ENCODE peak calls at places on chromosomes 11 and 22, in four cellular contexts. Q is retinal pigment epithelial cell; F is fibroblast of lung; D is CD4-positive, alpha-beta T cell. E is an unnamed sample.

GRCh38 chr22:26891431-26891830 is 234.0 kb downstream of the MIAT start:
- DNase-seq in Q (no peak), D (no peak), F (no peak), E (no peak)

GRCh38 chr11:35281169-35281591 is 138.2 kb downstream of the SLC1A2 start:
- DNase-seq in F (no peak), D (no peak), Q (peak), E (no peak)

GRCh38 chr11:12802418-12803085 is 128.3 kb downstream of the TEAD1 start:
- DNase-seq in F (peak), D (no peak), Q (peak), E (no peak)

GRCh38 chr11:69417211-69418085 is 64.0 kb upstream of the LINC01488 start:
- DNase-seq in Q (no peak), D (no peak), F (no peak), E (no peak)

GRCh38 chr11:102798012-102798746 is at the start of gene MMP1:
- DNase-seq in Q (no peak), F (peak), D (no peak), E (no peak)

GRCh38 chr11:35893796-35894475 is 49.9 kb upstream of the LDLRAD3 start:
- DNase-seq in Q (no peak), D (no peak), F (peak), E (no peak)

GRCh38 chr11:70074701-70075100 is 3.4 kb upstream of the ANO1 start:
- DNase-seq in F (no peak), Q (no peak), D (no peak), E (no peak)

GRCh38 chr11:130397780-130398179 is 30.6 kb downstream of the ADAMTS8 start:
- DNase-seq in D (no peak), Q (no peak), F (no peak), E (no peak)

GRCh38 chr11:636511-637332 is at the start of gene DRD4:
- DNase-seq in F (no peak), Q (no peak), D (no peak), E (no peak)

GRCh38 chr11:92759571-92760214 is 209.8 kb upstream of the MTNR1B start:
- DNase-seq in Q (no peak), F (no peak), D (no peak), E (no peak)

GRCh38 chr22:23532756-23533155 is 47.3 kb downstream of the IGLL1 start:
- DNase-seq in F (no peak), D (no peak), Q (no peak), E (peak)

GRCh38 chr11:66224226-66224850 is 44.1 kb upstream of the RAB1B start:
- DNase-seq in D (no peak), F (no peak), Q (no peak), E (no peak)

GRCh38 chr11:75565221-75565814 is 3.3 kb downstream of the SERPINH1 start:
- DNase-seq in Q (no peak), D (no peak), F (peak), E (no peak)

GRCh38 chr11:6736495-6737121 is 35.2 kb downstream of the OR2AG2 start:
- DNase-seq in D (no peak), Q (no peak), F (no peak), E (no peak)

GRCh38 chr11:75326439-75326810 is 25.0 kb downstream of the ARRB1 start:
- DNase-seq in Q (no peak), D (no peak), F (no peak), E (no peak)

GRCh38 chr11:2748061-2748813 is 48.4 kb upstream of the KCNQ1OT1 start:
- DNase-seq in Q (no peak), F (no peak), D (no peak), E (no peak)

GRCh38 chr11:32892355-32893090 is at the start of gene QSER1:
- DNase-seq in D (peak), Q (no peak), F (peak), E (peak)

GRCh38 chr11:122123258-122123929 is 7.4 kb upstream of the BLID start:
- DNase-seq in D (no peak), Q (no peak), F (peak), E (no peak)

GRCh38 chr11:81705283-81705682 is 1028.4 kb downstream of the FAM181B start:
- DNase-seq in F (no peak), D (no peak), Q (no peak), E (no peak)

GRCh38 chr11:81707881-81708280 is 1025.8 kb downstream of the FAM181B start:
- DNase-seq in F (no peak), Q (no peak), D (no peak), E (no peak)
- TF ChIP-seq CTCF in F (no peak), Q (peak), D (no peak), E (no peak)

GRCh38 chr11:120547301-120547700 is 35.8 kb downstream of the GRIK4 start:
- DNase-seq in Q (peak), D (no peak), F (peak), E (no peak)

GRCh38 chr11:120549346-120549745 is 37.8 kb downstream of the GRIK4 start:
- DNase-seq in Q (no peak), F (no peak), D (no peak), E (no peak)

GRCh38 chr11:120548682-120549209 is 37.2 kb downstream of the GRIK4 start:
- DNase-seq in F (no peak), D (no peak), Q (no peak), E (no peak)

GRCh38 chr11:120546312-120547205 is 35.0 kb downstream of the GRIK4 start:
- DNase-seq in F (peak), D (no peak), Q (peak), E (no peak)

DNA sequence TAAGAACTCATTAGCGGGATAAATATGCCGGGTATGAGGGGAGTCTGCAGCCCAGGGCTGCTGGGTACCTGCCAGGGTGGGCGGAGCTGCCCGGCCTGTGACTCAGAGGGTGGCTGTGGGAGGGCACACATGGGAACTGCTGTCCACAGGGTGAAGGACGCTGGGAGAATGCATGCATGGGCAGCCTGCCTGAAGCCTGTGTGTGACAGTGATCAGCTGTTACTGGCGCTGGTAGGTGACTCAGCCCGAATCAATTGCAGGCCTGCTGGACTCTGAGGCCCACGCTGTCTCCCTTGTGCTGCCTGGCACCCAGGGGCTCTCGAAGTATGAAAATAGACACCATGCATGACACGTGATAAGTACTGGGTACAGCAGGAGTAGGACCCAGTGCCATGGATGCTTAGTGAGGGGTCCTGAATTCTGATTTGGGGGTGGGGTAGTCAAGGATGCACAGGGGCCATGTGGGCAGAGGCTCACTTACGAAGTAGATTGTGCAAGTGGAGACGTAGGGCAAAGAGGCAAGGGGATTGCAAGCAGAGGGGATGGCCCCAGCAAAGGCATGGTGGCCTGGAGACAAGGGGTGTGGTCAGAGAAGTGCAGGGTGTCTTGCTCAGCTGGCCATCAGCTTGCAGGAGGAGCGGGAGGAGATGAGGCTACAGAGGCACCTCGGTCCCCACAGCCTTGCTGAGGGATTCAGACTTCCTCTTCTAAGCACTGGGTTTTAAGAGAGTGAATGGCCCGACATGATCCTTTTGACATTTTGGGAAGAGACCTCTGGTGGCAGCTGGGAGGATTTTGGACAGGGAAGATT is 36.5 kb downstream of the GRIK4 start:
- DNase-seq in Q (peak), F (peak), D (no peak), E (no peak)
- TF ChIP-seq CTCF in Q (no peak), F (no peak), D (no peak), E (peak)

DNA sequence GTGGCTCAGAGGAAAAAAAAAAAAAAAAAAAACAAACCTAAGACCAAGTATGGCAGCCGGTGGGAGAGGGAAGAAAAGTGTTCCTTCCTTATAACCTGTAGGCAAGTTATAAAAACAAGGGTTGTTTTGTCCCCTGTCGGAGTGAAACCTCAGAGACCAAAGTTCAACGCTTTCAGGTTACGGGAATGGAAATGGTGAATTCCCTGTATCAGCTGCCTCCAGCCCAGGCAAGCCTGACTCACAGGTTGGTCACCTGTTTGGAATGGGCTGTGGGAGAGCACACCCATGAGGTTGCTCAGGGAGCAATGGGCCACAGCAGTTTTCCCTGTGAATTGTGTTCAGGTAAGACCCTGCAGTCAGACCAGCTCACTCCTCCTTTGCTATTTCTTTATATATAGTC is 138.9 kb downstream of the ETS1 start:
- DNase-seq in D (no peak), F (no peak), Q (peak), E (no peak)
- TF ChIP-seq CTCF in D (no peak), F (no peak), Q (peak), E (no peak)

DNA sequence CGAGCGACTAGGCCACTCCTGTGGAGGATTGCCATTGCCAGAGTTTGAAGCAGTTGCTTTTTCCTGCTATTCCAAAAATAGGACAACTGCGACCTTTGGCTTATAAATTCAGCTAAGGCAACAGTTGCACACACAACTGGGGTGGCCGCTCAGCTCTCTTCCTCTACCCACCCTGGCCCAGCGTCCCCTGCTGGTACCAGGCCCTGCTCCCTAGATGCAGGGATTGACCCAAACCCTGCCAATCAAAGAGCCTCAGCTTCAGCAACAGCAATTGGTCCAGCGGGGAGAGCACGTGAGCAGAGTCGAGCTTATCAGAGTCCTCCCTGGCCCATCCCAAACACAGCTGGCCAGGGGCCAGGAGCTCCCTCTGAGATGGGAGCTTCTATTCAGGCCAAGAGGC is 22.0 kb upstream of the CABP2 start:
- DNase-seq in D (no peak), F (no peak), Q (no peak), E (no peak)
- TF ChIP-seq CTCF in D (no peak), F (no peak), Q (no peak), E (peak)

DNA sequence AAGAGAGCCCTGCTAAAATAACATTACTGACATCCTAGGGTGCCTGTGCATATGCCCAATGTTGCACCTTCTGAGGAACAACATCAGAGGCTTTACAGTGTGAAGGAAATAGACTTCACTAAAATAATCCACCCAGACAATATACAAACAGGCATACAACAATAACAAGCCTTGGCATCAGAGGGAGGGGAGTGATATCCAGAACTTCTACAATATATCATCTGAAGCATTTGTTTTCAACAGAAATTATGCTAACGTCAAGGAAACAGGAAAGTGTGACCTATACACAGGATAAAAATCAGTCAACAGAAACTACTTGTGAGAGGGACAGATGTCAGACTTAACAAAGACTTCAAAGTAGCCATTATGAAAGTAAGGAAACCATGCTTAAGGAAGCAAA is 81.3 kb downstream of the CTNND1 start:
- DNase-seq in Q (no peak), F (no peak), D (no peak), E (no peak)
- TF ChIP-seq CTCF in Q (no peak), F (no peak), D (no peak), E (no peak)

GRCh38 chr22:36415415-36416168 is 27.8 kb upstream of the MYH9 start:
- DNase-seq in F (no peak), D (no peak), Q (no peak), E (no peak)

GRCh38 chr22:36417281-36417686 is 29.5 kb upstream of the MYH9 start:
- DNase-seq in D (no peak), F (peak), Q (no peak), E (no peak)

GRCh38 chr22:36419912-36420882 is 32.4 kb upstream of the MYH9 start:
- DNase-seq in D (no peak), Q (no peak), F (no peak), E (no peak)

GRCh38 chr22:36422287-36423014 is 34.7 kb upstream of the MYH9 start:
- DNase-seq in D (no peak), Q (no peak), F (no peak), E (no peak)

DNA sequence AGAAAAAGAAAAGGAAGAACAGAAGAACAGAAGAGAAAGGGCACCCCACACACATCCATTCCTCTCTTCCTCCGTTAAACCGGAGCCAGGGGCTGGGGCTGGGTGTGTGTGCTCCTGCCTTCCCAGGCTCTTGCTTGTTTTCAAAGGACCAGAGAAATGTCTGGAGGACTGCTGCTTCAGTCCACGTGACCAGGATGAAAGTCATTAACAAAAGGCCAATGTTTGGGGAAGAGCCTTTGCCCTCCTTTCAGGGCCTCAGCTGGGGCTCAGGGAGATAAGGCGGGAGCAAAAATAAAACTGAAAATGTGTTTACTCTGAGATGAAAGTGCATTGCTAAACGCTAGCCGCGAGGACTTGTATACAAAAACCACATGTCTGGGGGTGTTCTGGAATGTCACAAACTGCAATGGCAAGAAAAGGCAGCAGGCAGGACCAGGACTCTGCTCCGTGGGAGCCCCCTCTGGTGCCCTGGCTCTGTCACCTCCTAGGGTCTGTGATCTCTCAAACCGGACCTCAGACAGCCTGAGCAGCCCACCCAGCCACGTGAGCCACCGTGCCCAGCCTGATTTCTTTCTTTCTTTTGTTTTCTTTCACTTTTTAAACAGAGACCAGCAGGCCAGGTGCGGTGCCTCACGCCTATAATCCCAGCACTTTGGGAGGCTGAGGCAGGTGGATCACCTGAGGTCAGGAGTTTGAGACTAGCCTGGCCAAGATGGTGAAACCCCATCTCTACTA is 31.6 kb upstream of the MYH9 start:
- DNase-seq in D (no peak), F (peak), Q (no peak), E (no peak)
- TF ChIP-seq CTCF in D (no peak), F (no peak), Q (no peak), E (no peak)

DNA sequence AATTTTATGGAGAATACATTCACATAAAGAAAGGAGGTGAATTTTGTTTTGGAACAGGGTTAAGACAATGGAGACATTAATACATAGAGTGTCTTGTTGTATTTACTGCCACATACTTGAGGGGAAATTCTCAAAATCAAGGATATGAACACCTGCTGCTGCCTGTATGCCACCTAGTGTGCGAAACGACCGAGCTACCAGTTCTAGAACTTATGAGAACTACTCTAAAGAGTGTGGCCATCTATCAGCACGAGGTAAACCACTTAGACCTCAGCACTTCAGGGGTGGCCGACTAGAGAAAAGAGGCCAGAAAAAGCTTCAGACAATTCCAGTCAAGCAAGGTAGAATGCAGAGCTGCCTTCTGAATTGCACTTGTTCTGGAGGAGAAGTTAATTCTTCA is 1.5 kb upstream of the AGBL2 start:
- DNase-seq in F (no peak), D (no peak), Q (no peak), E (no peak)
- TF ChIP-seq CTCF in F (no peak), D (no peak), Q (no peak), E (no peak)

DNA sequence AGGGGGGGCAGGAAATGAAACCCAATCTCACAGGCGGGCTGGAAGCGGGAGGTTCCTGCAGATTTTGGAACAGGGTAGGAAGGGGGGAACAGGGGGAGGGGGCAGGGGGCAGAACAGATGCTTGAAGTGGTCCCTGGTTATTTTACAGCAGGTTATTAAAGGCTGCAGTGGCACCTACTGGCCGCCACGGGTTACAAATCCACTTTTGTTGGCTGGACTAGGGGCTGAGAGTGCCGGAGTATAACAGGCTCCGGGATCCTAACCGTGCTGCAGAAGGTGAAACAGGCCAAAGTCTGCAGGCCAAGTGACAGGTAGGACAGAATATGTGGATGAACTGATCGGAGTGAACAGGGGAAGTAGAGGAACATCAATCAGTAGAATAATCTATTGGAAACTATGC is 2.5 kb downstream of the ROBO3 start:
- DNase-seq in D (no peak), Q (no peak), F (peak), E (peak)
- TF ChIP-seq CTCF in D (no peak), Q (peak), F (peak), E (peak)

DNA sequence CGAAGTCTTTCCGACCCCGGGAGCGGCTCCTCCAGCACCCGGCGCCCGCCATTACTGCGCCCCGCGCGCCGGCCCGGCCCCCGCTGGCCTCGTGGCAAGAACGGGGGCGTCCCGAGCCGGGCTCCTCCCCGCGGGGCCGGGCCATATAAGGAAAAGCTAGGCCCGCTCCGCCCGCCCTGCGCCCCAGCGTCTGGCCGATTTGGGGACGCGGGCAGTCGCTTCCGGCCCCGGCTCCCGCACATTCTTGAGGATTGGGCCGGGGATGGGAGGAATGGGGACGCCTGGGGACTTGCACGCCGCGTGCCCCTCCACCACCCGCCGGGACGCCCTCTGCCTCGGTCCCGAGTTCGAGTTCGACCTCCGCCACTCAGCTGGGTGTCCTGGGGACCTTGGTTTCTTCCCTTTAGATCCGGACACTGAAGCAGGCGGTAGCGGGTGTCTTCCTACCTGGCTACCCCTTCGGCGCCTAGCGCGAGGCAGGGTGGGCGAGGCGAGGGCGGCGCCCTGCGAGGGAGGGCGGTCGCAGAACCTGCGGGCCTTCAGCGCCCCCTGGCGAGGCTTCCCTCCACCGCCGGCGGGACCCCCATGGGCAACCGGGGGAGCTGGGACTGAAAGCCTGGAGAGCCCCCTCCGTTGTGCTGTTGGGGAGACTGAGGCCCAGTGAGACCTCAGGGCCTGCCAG is 3.8 kb downstream of the SMTN start:
- DNase-seq in D (peak), F (peak), Q (peak), E (peak)
- TF ChIP-seq CTCF in D (peak), F (peak), Q (peak), E (peak)

DNA sequence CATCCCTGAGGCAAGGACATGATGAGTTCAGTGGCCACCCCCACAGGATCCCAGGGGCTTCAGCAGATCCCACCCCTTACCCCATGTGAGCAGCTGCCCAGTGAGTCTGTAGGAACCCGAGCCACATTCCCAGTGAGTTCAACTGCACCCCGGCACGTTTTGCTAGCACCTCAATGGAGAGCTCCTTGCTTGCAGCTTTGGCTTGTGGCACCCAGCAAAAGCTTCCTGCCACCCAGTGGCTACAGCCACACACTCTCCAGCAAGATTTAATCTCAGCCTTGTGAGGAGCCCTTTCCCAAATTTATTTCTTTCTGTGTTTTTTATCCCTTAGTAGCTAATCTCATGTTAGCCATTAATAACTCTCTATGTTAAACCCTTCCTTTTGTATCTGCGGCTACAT is 4.0 kb downstream of the SAA1 start:
- DNase-seq in Q (no peak), D (no peak), F (no peak), E (no peak)
- TF ChIP-seq CTCF in Q (no peak), D (no peak), F (no peak), E (no peak)